ENCODE peak calls at places on chromosomes 11 and 22, in five cellular contexts. V, S, E, O and Z are unnamed samples.

GRCh38 chr11:2569731-2570210 is 125.0 kb downstream of the KCNQ1 start:
- DNase-seq in S (no peak), V (no peak), O (no peak), E (no peak), Z (no peak)

GRCh38 chr11:115348404-115348803 is 155.8 kb downstream of the CADM1 start:
- DNase-seq in S (no peak), O (no peak), E (no peak), V (no peak), Z (no peak)

GRCh38 chr22:46050451-46050845 is 73.5 kb upstream of the WNT7B start:
- DNase-seq in S (peak; percentile 6), O (no peak), E (no peak), V (no peak), Z (no peak)

GRCh38 chr11:129458278-129458677 is 82.6 kb downstream of the BARX2 start:
- DNase-seq in E (no peak), S (no peak), V (no peak), O (no peak), Z (no peak)

GRCh38 chr11:110000045-110000502 is 93.1 kb upstream of the ZC3H12C start:
- DNase-seq in S (no peak), E (peak; percentile 94), O (no peak), V (no peak), Z (no peak)

GRCh38 chr11:122440783-122441701 is 214.5 kb upstream of the UBASH3B start:
- DNase-seq in V (peak; percentile 82), E (peak; percentile 14), S (peak; percentile 10), O (no peak), Z (peak; percentile 68)

GRCh38 chr11:128814856-128815705 is 52.0 kb downstream of the KCNJ1 start:
- DNase-seq in S (peak; percentile 19), O (peak; percentile 16), E (peak; percentile 76), V (peak; percentile 48), Z (peak; percentile 74)

GRCh38 chr11:57131080-57131790 is 50.5 kb upstream of the LRRC55 start:
- DNase-seq in O (no peak), V (peak; percentile 33), E (peak; percentile 14), S (peak; percentile 25), Z (no peak)

GRCh38 chr11:14148653-14149273 is 186.2 kb downstream of the SPON1 start:
- DNase-seq in S (no peak), V (no peak), E (peak; percentile 17), O (no peak), Z (no peak)

GRCh38 chr11:35477871-35478270 is 47.5 kb downstream of the PAMR1 start:
- DNase-seq in O (no peak), E (no peak), V (no peak), S (no peak), Z (no peak)

GRCh38 chr11:26806209-26806608 is 84.3 kb upstream of the SLC5A12 start:
- DNase-seq in O (no peak), V (no peak), S (no peak), E (no peak), Z (no peak)

GRCh38 chr11:28232649-28233048 is 124.5 kb downstream of the METTL15 start:
- DNase-seq in S (no peak), V (no peak), E (no peak), O (no peak), Z (no peak)

GRCh38 chr22:33835196-33835788 is 85.0 kb downstream of the LARGE1 start:
- DNase-seq in V (no peak), S (peak; percentile 70), O (no peak), E (no peak), Z (no peak)

GRCh38 chr11:6362185-6362867 is 27.9 kb upstream of the SMPD1 start:
- DNase-seq in E (no peak), O (peak; percentile 88), S (no peak), V (no peak), Z (peak; percentile 77)

GRCh38 chr22:28023036-28023435 is 104.0 kb upstream of the PITPNB start:
- DNase-seq in S (no peak), E (no peak), O (no peak), V (peak; percentile 13), Z (peak; percentile 43)

GRCh38 chr11:120063686-120064340 is 74.1 kb downstream of the TRIM29 start:
- DNase-seq in O (no peak), S (no peak), V (peak; percentile 4), E (no peak), Z (peak; percentile 32)

GRCh38 chr22:50141462-50141861 is 29.1 kb upstream of the PANX2 start:
- DNase-seq in V (no peak), E (no peak), S (no peak), O (no peak), Z (no peak)

GRCh38 chr11:101195294-101195693 is 65.7 kb upstream of the PGR start:
- DNase-seq in O (no peak), S (no peak), E (no peak), V (no peak), Z (no peak)

GRCh38 chr11:118892964-118893363 is 9.3 kb downstream of the CXCR5 start:
- DNase-seq in V (no peak), O (no peak), S (no peak), E (no peak), Z (no peak)

GRCh38 chr11:100683107-100683506 is 4.0 kb upstream of the ARHGAP42 start:
- DNase-seq in O (no peak), E (no peak), S (no peak), V (no peak), Z (no peak)

GRCh38 chr11:34266090-34266912 is 91.5 kb downstream of the ABTB2 start:
- DNase-seq in E (peak; percentile 82), S (no peak), O (no peak), V (no peak), Z (peak; percentile 72)

GRCh38 chr22:29344137-29344536 is 28.6 kb upstream of the RASL10A start:
- DNase-seq in V (peak; percentile 81), E (peak; percentile 90), S (peak; percentile 45), O (peak; percentile 83), Z (no peak)

GRCh38 chr11:72751293-72752087 is 718 bp downstream of the ARAP1 start:
- DNase-seq in V (peak; percentile 44), E (no peak), O (no peak), S (peak; percentile 11), Z (no peak)

GRCh38 chr11:106961518-106961917 is 56.8 kb downstream of the GUCY1A2 start:
- DNase-seq in E (peak; percentile 89), S (no peak), O (no peak), V (no peak), Z (no peak)

GRCh38 chr22:49705216-49705600 is 122.5 kb downstream of the BRD1 start:
- DNase-seq in O (no peak), E (no peak), S (no peak), V (no peak), Z (no peak)

GRCh38 chr11:69825037-69825834 is 6.0 kb upstream of the FGF3 start:
- DNase-seq in E (no peak), S (peak; percentile 53), V (peak; percentile 61), O (no peak), Z (no peak)

GRCh38 chr11:128931661-128932060 is 11.0 kb downstream of the TP53AIP1 start:
- DNase-seq in S (no peak), V (no peak), E (no peak), O (no peak), Z (no peak)

GRCh38 chr22:23065495-23066122 is 4.7 kb upstream of the GNAZ start:
- DNase-seq in O (no peak), E (no peak), V (no peak), S (no peak), Z (peak; percentile 50)

DNA sequence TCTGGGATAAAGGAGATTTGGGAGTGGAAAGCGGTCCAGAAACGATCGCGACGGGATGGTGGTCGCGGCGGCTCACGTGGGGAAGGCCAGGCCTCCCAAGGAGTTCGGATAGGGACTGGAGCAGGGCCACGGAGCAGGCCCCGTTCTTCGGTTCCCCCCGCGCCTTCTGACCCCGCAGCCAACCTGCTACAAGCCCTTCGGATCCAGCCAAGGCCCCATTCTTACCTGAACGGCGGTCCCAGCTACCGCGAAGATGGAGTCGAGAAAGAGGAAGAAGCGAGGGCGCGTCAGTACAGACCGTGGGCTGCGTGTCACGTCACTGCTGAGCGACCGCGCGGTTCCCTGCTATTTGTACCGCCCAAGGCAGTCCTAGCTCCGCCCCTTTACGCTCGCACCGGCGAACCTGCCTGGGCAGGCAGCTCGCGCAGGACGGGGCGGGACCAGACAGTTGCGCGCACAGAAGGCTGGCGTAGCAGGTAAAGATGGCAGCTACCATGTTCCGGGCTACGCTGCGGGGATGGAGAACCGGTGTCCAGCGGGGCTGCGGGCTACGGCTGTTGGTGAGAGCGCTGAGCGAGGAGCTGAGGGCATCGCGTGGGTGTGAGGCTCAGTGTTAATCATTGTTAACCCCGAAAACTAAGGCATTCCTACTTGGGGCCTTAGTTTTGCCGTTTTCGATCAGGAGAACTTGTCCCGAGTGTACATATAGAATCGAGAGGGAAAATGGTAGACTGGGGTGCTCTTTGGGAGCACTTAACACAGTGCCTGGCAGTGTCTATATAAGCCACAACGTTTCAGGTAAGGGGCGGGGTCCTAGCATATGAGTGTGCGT is at the start of the genes FAU and MRPL49:
- DNase-seq in E (peak; percentile 96), O (peak; percentile 98), S (peak; percentile 100), V (peak; percentile 99), Z (peak; percentile 98)
- H3K36me3 ChIP-seq in E (peaks cover 59% of the 10 kb centered on the region), O (peaks cover 59% of the 10 kb centered on the region), S (peaks cover 26% of the 10 kb centered on the region), V (no peaks in the 10 kb centered on the region), Z (peaks cover 57% of the 10 kb centered on the region)

DNA sequence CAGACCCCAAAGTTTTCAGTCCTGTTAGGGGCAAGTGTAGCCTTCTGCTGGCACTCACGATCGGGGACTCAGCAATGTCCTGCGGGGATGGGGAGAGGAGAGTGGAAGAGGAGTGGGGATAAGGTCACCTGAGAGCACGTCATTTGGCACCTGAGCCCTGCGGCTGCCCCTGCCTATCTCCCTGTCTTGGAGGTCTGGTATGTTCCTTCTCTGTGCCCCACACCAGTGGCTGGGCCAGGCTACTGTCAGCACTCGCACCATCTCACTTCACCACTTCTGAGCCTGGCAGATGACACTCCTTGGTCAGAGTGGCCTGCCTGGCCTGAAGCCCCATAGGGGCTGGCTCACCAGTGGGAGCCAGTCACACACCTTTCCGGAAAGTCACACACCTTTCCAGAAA is 20.1 kb upstream of the CHADL start:
- DNase-seq in S (no peak), E (no peak), O (no peak), V (no peak), Z (peak; percentile 72)
- H3K36me3 ChIP-seq in S (peaks cover 43% of the 10 kb centered on the region), E (peaks cover 81% of the 10 kb centered on the region), O (peaks cover 93% of the 10 kb centered on the region), V (no peaks in the 10 kb centered on the region), Z (peaks cover 41% of the 10 kb centered on the region)

DNA sequence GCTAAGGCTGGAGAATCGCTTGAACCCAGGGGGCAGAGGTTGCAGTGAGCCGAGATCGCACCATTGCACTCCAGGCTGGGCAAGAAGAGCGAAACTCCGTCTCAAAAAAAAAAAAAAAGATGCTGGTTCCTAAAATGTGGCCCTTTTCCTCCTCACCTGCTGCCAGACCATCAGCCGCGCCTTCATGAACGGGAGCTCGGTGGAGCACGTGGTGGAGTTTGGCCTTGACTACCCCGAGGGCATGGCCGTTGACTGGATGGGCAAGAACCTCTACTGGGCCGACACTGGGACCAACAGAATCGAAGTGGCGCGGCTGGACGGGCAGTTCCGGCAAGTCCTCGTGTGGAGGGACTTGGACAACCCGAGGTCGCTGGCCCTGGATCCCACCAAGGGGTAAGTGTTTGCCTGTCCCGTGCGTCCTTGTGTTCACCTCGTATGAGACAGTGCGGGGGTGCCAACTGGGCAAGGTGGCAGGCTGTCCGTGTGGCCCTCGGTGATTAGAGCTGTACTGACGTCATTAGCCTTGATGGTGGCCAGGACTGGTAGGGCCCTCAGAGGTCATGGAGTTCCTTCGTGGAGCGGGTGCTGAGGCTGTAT is 50.7 kb upstream of the PPP6R3 start:
- DNase-seq in O (no peak), V (no peak), S (no peak), E (no peak), Z (no peak)
- H3K36me3 ChIP-seq in O (peaks cover 7% of the 10 kb centered on the region), V (no peaks in the 10 kb centered on the region), S (peaks cover 22% of the 10 kb centered on the region), E (peaks cover 30% of the 10 kb centered on the region), Z (peaks cover 67% of the 10 kb centered on the region)

DNA sequence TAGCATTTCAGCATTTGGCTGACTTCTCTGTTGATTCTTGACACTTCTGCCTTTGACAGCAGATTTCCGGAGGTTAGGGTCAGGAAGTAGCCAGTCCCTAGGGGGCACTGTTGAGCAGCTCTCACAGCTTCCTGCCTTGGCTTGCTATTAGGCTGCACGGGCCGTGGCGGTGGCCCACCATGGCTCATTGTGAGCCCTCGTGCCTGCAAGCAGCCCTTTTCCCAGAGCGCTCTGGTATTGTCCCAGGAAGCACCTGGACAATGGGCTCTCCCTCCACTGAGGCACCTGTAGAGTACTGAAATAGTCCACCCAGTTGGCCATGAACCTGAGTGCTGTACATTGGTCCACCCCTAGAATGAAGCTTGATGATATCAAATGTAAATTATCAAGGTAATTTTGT is 100.2 kb upstream of the GAL start:
- DNase-seq in V (peak; percentile 58), O (no peak), E (peak; percentile 29), S (peak; percentile 40), Z (no peak)
- H3K36me3 ChIP-seq in V (no peaks in the 10 kb centered on the region), O (peaks cover 60% of the 10 kb centered on the region), E (peaks cover 10% of the 10 kb centered on the region), S (no peaks in the 10 kb centered on the region), Z (peaks cover 36% of the 10 kb centered on the region)